ENCODE peak calls at places on chromosomes 6 and 20, in five cellular contexts. L, P, G, E and O are unnamed samples.

GRCh38 chr6:155850408-155850841 is 394.8 kb upstream of the NOX3 start:
- DNase-seq in L (no peak), P (no peak), G (peak), E (no peak), O (no peak)

GRCh38 chr6:89979473-89980119 is 85.3 kb downstream of the GJA10 start:
- DNase-seq in L (no peak), P (no peak), G (no peak), E (no peak), O (no peak)

GRCh38 chr6:34646714-34647113 is 49.9 kb downstream of the ILRUN start:
- DNase-seq in L (no peak), P (no peak), G (no peak), E (no peak), O (no peak)

GRCh38 chr6:54981276-54981609 is 134.7 kb downstream of the FAM83B start:
- DNase-seq in L (no peak), P (no peak), G (peak), E (no peak), O (no peak)

GRCh38 chr6:1068068-1068467 is 243.8 kb upstream of the FOXQ1 start:
- DNase-seq in L (no peak), P (no peak), G (no peak), E (no peak), O (no peak)

GRCh38 chr6:4564746-4565145 is 211.5 kb upstream of the CDYL start:
- DNase-seq in L (no peak), P (no peak), G (no peak), E (no peak), O (peak)

GRCh38 chr6:36605560-36606391 is 11.6 kb downstream of the SRSF3 start:
- DNase-seq in L (no peak), P (no peak), G (peak), E (no peak), O (no peak)

GRCh38 chr6:144895313-144895712 is 610.2 kb downstream of the UTRN start:
- DNase-seq in L (no peak), P (no peak), G (no peak), E (no peak), O (no peak)

GRCh38 chr6:30687659-30688431 is 1.4 kb upstream of the PPP1R18 start:
- DNase-seq in L (no peak), P (peak), G (peak), E (peak), O (no peak)

GRCh38 chr20:20441259-20441658 is 73.4 kb downstream of the INSM1 start:
- DNase-seq in L (no peak), P (no peak), G (no peak), E (no peak), O (no peak)

GRCh38 chr20:5910192-5910591 is 40.1 kb downstream of the TRMT6 start:
- DNase-seq in L (no peak), P (no peak), G (no peak), E (no peak), O (no peak)

GRCh38 chr6:36301781-36302180 is 31.9 kb downstream of the PNPLA1 start:
- DNase-seq in L (no peak), P (no peak), G (no peak), E (no peak), O (no peak)

GRCh38 chr20:51386586-51386985 is 155.9 kb downstream of the NFATC2 start:
- DNase-seq in L (peak), P (no peak), G (no peak), E (no peak), O (no peak)

GRCh38 chr6:161225677-161226004 is 48.2 kb downstream of the AGPAT4 start:
- DNase-seq in L (no peak), P (no peak), G (no peak), E (no peak), O (no peak)

GRCh38 chr20:24605937-24606455 is 136.6 kb downstream of the SYNDIG1 start:
- DNase-seq in L (no peak), P (no peak), G (no peak), E (no peak), O (no peak)

GRCh38 chr6:5294392-5295211 is 33.3 kb downstream of the FARS2 start:
- DNase-seq in L (no peak), P (no peak), G (no peak), E (no peak), O (no peak)

GRCh38 chr6:24332306-24332705 is 25.6 kb downstream of the DCDC2 start:
- DNase-seq in L (no peak), P (no peak), G (peak), E (no peak), O (no peak)

GRCh38 chr20:8829232-8829631 is 239.7 kb upstream of the PLCB4 start:
- DNase-seq in L (no peak), P (no peak), G (no peak), E (no peak), O (no peak)

GRCh38 chr20:31842471-31843157 is 2.8 kb downstream of the FOXS1 start:
- DNase-seq in L (no peak), P (no peak), G (peak), E (no peak), O (peak)

GRCh38 chr20:20210327-20210726 is 157.6 kb upstream of the INSM1 start:
- DNase-seq in L (no peak), P (no peak), G (no peak), E (no peak), O (no peak)

GRCh38 chr6:56652994-56653393 is 10.3 kb upstream of the DST start:
- DNase-seq in L (no peak), P (peak), G (peak), E (no peak), O (no peak)

GRCh38 chr6:167827062-167827587 is 414 bp downstream of the AFDN start:
- DNase-seq in L (peak), P (peak), G (peak), E (peak), O (peak)